ENCODE peak calls at places on chromosome 12, in four cellular contexts. U is cardiac muscle cell, V is testis, E is left ventricle myocardium inferior. B is an unnamed sample.

GRCh38 chr12:25949343-25949742 is 9.1 kb upstream of the RASSF8 start:
- DNase-seq in U (no peak), V (no peak), E (no peak), B (no peak)

GRCh38 chr12:98156697-98157096 is 358.7 kb upstream of the TMPO start:
- DNase-seq in U (no peak), V (no peak), E (no peak), B (no peak)

GRCh38 chr12:110849748-110850403 is 3.1 kb downstream of the CCDC63 start:
- DNase-seq in U (no peak), V (no peak), E (no peak), B (no peak)

GRCh38 chr12:19234171-19234704 is 104.7 kb downstream of the PLEKHA5 start:
- DNase-seq in U (peak; percentile 67), V (no peak), E (no peak), B (no peak)

GRCh38 chr12:68491204-68491960 is 119.3 kb upstream of the RAP1B start:
- DNase-seq in U (no peak), V (no peak), E (no peak), B (no peak)

GRCh38 chr12:5960783-5961182 is 15.7 kb upstream of the ANO2 start:
- DNase-seq in U (no peak), V (no peak), E (no peak), B (no peak)

GRCh38 chr12:40697566-40698257 is 5.5 kb downstream of the CNTN1 start:
- DNase-seq in U (no peak), V (no peak), E (no peak), B (no peak)

GRCh38 chr12:57476162-57476992 is 3.3 kb downstream of the ARHGAP9 start:
- DNase-seq in U (no peak), V (peak; percentile 40), E (no peak), B (peak; percentile 78)

GRCh38 chr12:44465139-44465538 is 411.0 kb downstream of the NELL2 start:
- DNase-seq in U (peak; percentile 19), V (no peak), E (no peak), B (no peak)

GRCh38 chr12:8032242-8033152 is at the start of gene FOXJ2:
- DNase-seq in U (peak; percentile 83), V (peak; percentile 71), E (peak; percentile 88), B (peak; percentile 93)

GRCh38 chr12:110223777-110224378 is 57.2 kb upstream of the ATP2A2 start:
- DNase-seq in U (no peak), V (no peak), E (no peak), B (no peak)

GRCh38 chr12:59459966-59460365 is 135.9 kb upstream of the SLC16A7 start:
- DNase-seq in U (no peak), V (no peak), E (no peak), B (no peak)

GRCh38 chr12:6963016-6963731 is 7.3 kb downstream of the PHB2 start:
- DNase-seq in U (no peak), V (no peak), E (peak; percentile 17), B (peak; percentile 96)

GRCh38 chr12:46855760-46856159 is 30.0 kb upstream of the SLC38A4 start:
- DNase-seq in U (no peak), V (no peak), E (no peak), B (no peak)

GRCh38 chr12:5660271-5660670 is 228.4 kb downstream of the NTF3 start:
- DNase-seq in U (no peak), V (no peak), E (no peak), B (no peak)

GRCh38 chr12:30417697-30418231 is 277.9 kb downstream of the IPO8 start:
- DNase-seq in U (no peak), V (no peak), E (no peak), B (no peak)

GRCh38 chr12:12903642-12904609 is 12.6 kb downstream of the GPRC5A start:
- DNase-seq in U (no peak), V (no peak), E (no peak), B (no peak)

GRCh38 chr12:120529641-120530314 is 820 bp upstream of the COQ5 start:
- DNase-seq in U (peak; percentile 55), V (peak; percentile 42), E (no peak), B (no peak)

GRCh38 chr12:76637807-76638206 is 78.2 kb upstream of the OSBPL8 start:
- DNase-seq in U (no peak), V (no peak), E (no peak), B (no peak)

GRCh38 chr12:32947203-32947795 is 50.7 kb upstream of the PKP2 start:
- DNase-seq in U (peak; percentile 59), V (no peak), E (no peak), B (no peak)

GRCh38 chr12:42641231-42641630 is 51.7 kb upstream of the PRICKLE1 start:
- DNase-seq in U (no peak), V (no peak), E (no peak), B (no peak)

GRCh38 chr12:67515679-67516363 is 132.7 kb upstream of the DYRK2 start:
- DNase-seq in U (no peak), V (no peak), E (no peak), B (no peak)

GRCh38 chr12:96177013-96177412 is 17.2 kb upstream of the ELK3 start:
- DNase-seq in U (no peak), V (no peak), E (no peak), B (no peak)

GRCh38 chr12:68784015-68784414 is 24.0 kb upstream of the MDM2 start:
- DNase-seq in U (no peak), V (no peak), E (no peak), B (no peak)

GRCh38 chr12:7731499-7731898 is 15.7 kb downstream of the CLEC4C start:
- DNase-seq in U (peak; percentile 33), V (no peak), E (no peak), B (peak; percentile 9)

GRCh38 chr12:12032771-12033588 is 37.8 kb upstream of the BCL2L14 start:
- DNase-seq in U (peak; percentile 81), V (peak; percentile 86), E (peak; percentile 72), B (peak; percentile 78)

GRCh38 chr12:3684449-3685051 is 68.4 kb downstream of the CRACR2A start:
- DNase-seq in U (peak; percentile 78), V (peak; percentile 77), E (peak; percentile 42), B (no peak)

GRCh38 chr12:21650997-21651396 is 6.6 kb downstream of the LDHB start:
- DNase-seq in U (no peak), V (no peak), E (no peak), B (no peak)

GRCh38 chr12:1544991-1545700 is 49.2 kb downstream of the FBXL14 start:
- DNase-seq in U (no peak), V (no peak), E (peak; percentile 20), B (no peak)

GRCh38 chr12:118189761-118190181 is 53.8 kb downstream of the PEBP1 start:
- DNase-seq in U (peak; percentile 80), V (peak; percentile 54), E (peak; percentile 19), B (no peak)

GRCh38 chr12:80513211-80513610 is 69.2 kb downstream of the PTPRQ start:
- DNase-seq in U (no peak), V (peak; percentile 14), E (no peak), B (no peak)

GRCh38 chr12:51883998-51884675 is 3.8 kb upstream of the ANKRD33 start:
- DNase-seq in U (no peak), V (no peak), E (no peak), B (no peak)
- H3K4me1 ChIP-seq in U (no peaks in the 10 kb centered on the region), V (no peaks in the 10 kb centered on the region), E (peaks cover 17% of the 10 kb centered on the region), B (peaks cover 11% of the 10 kb centered on the region)

GRCh38 chr12:124867389-124867930 is 3.8 kb upstream of the SCARB1 start:
- DNase-seq in U (no peak), V (no peak), E (no peak), B (no peak)

GRCh38 chr12:124866883-124867232 is 3.2 kb upstream of the SCARB1 start:
- DNase-seq in U (no peak), V (no peak), E (no peak), B (no peak)

GRCh38 chr12:124866195-124866882 is 2.7 kb upstream of the SCARB1 start:
- DNase-seq in U (no peak), V (no peak), E (no peak), B (no peak)

GRCh38 chr12:124864326-124864752 is 675 bp upstream of the SCARB1 start:
- DNase-seq in U (no peak), V (no peak), E (no peak), B (no peak)

DNA sequence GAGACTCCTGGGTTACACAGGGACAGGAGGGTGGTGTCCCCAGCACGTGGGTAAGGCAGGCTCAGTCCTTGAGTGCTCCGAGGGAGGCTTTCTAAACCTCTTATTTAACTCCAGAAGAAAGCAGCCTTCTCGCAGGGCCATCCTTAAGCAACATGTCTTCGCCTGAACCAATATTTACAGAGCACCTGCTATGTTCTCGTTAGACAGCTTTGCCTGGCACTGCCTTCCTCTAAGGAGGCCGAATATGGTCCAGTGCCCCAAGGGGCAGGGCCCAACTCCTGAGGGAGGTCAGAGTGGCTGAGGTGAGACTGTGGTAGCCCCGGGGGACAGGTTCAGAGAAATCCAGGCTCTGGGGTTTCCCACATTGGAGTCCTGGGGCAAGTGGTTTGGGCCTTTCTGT is 2.1 kb upstream of the SCARB1 start:
- DNase-seq in U (no peak), V (no peak), E (no peak), B (no peak)
- H3K4me1 ChIP-seq in U (no peaks in the 10 kb centered on the region), V (peaks cover 12% of the 10 kb centered on the region), E (peaks cover 29% of the 10 kb centered on the region), B (peaks cover 16% of the 10 kb centered on the region)

DNA sequence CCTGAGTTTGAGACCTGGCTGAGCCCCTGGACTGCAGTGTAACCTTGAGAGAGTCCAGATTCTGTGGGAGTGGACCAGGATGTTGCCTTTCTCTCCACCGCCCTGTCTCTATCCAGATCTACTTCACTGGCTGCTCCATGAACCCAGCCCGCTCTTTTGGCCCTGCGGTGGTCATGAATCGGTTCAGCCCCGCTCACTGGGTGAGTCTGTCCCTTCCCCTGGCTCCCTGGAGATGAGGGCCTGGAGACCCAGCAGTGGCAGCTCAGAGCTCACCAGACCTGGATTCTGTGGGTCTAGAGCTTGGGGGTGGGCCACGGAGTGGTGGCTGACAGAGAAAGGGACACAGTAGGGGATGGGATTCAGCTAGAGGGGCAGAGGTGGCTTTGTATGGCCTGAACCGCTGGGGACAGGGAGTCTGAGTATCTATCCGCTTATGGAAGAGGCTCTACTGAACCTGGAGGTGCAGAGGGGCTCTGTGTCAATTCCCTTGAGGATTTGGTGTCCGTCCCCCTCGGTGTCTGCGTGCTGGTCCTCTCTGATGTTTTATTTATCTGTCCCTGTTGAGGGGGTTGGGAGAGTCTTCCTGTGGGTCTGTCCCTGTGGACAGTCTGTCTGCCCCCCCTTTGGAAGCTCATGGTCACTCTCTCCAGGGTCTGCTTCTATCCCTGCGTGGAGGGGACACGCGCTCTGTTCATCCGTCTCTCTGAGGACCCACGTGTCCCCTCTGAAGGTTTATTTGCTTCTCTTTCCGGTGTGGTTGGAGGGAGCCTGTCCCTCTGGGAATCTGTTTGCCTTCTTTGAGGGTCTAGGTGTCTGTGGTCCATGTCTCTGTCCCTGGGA is 2.5 kb downstream of the AQP5 start:
- DNase-seq in U (no peak), V (no peak), E (no peak), B (no peak)
- H3K4me1 ChIP-seq in U (peaks cover 14% of the 10 kb centered on the region), V (peaks cover 23% of the 10 kb centered on the region), E (peaks cover 45% of the 10 kb centered on the region), B (peaks cover 20% of the 10 kb centered on the region)

DNA sequence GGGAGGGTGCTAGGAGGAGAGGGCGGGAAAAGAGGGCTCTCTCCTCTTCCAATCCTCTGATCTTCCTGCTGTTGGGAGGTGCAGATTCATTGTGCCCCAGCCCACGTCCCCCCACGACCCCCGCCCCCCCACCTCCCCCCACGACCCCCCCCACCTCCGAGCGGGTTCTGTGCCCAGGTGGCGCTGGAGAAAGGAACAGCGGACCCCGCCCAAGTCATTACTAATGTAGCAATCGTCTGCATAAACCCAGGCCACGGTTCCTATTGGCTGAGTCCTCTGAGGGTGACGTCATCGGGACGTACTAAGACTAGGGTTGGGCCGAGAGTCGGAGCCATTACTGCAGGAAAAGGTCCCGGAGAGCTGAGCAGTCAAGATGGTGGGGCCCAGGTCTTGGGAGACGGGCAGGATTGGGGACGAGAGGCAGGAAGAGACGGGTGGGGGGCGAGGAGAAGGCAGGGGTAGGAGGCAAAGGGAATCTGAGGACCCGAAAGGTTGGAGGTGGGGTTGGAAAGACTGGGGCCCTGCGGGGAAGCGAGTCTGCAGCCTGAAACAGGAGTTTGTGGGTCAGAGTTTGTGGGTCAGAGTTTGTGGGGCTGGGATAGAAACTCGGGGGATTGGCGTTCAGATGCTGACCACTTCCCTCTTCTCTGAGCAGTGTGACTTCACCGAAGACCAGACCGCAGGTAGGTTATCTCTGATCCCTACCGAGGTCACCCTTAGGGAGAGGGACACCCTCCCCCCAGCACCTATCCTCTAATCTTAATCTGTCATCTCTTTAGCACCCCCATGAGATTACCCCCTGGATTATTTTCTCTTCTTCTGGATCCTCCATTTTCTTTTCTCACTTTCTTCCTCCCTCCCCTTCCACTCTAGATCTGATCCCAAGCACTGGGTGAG is at the start of gene MYL6:
- DNase-seq in U (peak; percentile 99), V (peak; percentile 100), E (peak; percentile 94), B (peak; percentile 93)
- H3K4me1 ChIP-seq in U (peaks cover 29% of the 10 kb centered on the region), V (peaks cover 37% of the 10 kb centered on the region), E (peaks cover 56% of the 10 kb centered on the region), B (peaks cover 21% of the 10 kb centered on the region)